ENCODE peak calls at places on chromosomes 16 and 17, in ten cellular contexts. One of them, this sample, is unnamed.

GRCh38 chr16:77993111-77993571 is 29.2 kb upstream of the CLEC3A start:
- DNase-seq in cardiac muscle cell: no peak
- DNase-seq in psoas muscle: no peak
- DNase-seq in CD4-positive, CD25-positive, alpha-beta regulatory T cell: no peak
- DNase-seq in body of pancreas: no peak
- DNase-seq in heart left ventricle: no peak
- DNase-seq in CD8-positive, alpha-beta T cell: no peak
- DNase-seq in ovary: no peak
- DNase-seq in neural progenitor cell: peak; percentile 21
- DNase-seq in neuronal stem cell: no peak
- DNase-seq in this sample: no peak

GRCh38 chr17:77235370-77236080 is 94.8 kb downstream of the SEC14L1 start:
- DNase-seq in cardiac muscle cell: no peak
- DNase-seq in psoas muscle: peak; percentile 68
- DNase-seq in CD4-positive, CD25-positive, alpha-beta regulatory T cell: peak; percentile 67
- DNase-seq in body of pancreas: peak; percentile 54
- DNase-seq in heart left ventricle: peak; percentile 73
- DNase-seq in CD8-positive, alpha-beta T cell: no peak
- DNase-seq in ovary: no peak
- DNase-seq in neural progenitor cell: no peak
- DNase-seq in neuronal stem cell: no peak
- DNase-seq in this sample: no peak

GRCh38 chr17:65783845-65784334 is 222.4 kb upstream of the AXIN2 start:
- DNase-seq in cardiac muscle cell: no peak
- DNase-seq in psoas muscle: no peak
- DNase-seq in CD4-positive, CD25-positive, alpha-beta regulatory T cell: no peak
- DNase-seq in body of pancreas: no peak
- DNase-seq in heart left ventricle: no peak
- DNase-seq in CD8-positive, alpha-beta T cell: no peak
- DNase-seq in ovary: no peak
- DNase-seq in neural progenitor cell: no peak
- DNase-seq in neuronal stem cell: no peak
- DNase-seq in this sample: no peak

GRCh38 chr16:83005653-83006160 is 378.9 kb downstream of the CDH13 start:
- DNase-seq in cardiac muscle cell: no peak
- DNase-seq in psoas muscle: no peak
- DNase-seq in CD4-positive, CD25-positive, alpha-beta regulatory T cell: no peak
- DNase-seq in body of pancreas: no peak
- DNase-seq in heart left ventricle: no peak
- DNase-seq in CD8-positive, alpha-beta T cell: no peak
- DNase-seq in ovary: no peak
- DNase-seq in neural progenitor cell: no peak
- DNase-seq in neuronal stem cell: no peak
- DNase-seq in this sample: no peak

GRCh38 chr17:73231363-73231762 is 30.3 kb downstream of the CPSF4L start:
- DNase-seq in cardiac muscle cell: peak; percentile 41
- DNase-seq in psoas muscle: no peak
- DNase-seq in CD4-positive, CD25-positive, alpha-beta regulatory T cell: no peak
- DNase-seq in body of pancreas: no peak
- DNase-seq in heart left ventricle: no peak
- DNase-seq in CD8-positive, alpha-beta T cell: no peak
- DNase-seq in ovary: peak; percentile 40
- DNase-seq in neural progenitor cell: no peak
- DNase-seq in neuronal stem cell: no peak
- DNase-seq in this sample: no peak

GRCh38 chr17:4968166-4968915 is 724 bp upstream of the SPAG7 start:
- DNase-seq in cardiac muscle cell: peak; percentile 34
- DNase-seq in psoas muscle: peak; percentile 65
- DNase-seq in CD4-positive, CD25-positive, alpha-beta regulatory T cell: peak; percentile 51
- DNase-seq in body of pancreas: no peak
- DNase-seq in heart left ventricle: peak; percentile 72
- DNase-seq in CD8-positive, alpha-beta T cell: no peak
- DNase-seq in ovary: no peak
- DNase-seq in neural progenitor cell: peak; percentile 90
- DNase-seq in neuronal stem cell: no peak
- DNase-seq in this sample: no peak

GRCh38 chr16:80640316-80640715 is 99.5 kb downstream of the DYNLRB2 start:
- DNase-seq in cardiac muscle cell: no peak
- DNase-seq in psoas muscle: no peak
- DNase-seq in CD4-positive, CD25-positive, alpha-beta regulatory T cell: no peak
- DNase-seq in body of pancreas: no peak
- DNase-seq in heart left ventricle: no peak
- DNase-seq in CD8-positive, alpha-beta T cell: no peak
- DNase-seq in ovary: no peak
- DNase-seq in neural progenitor cell: no peak
- DNase-seq in neuronal stem cell: no peak
- DNase-seq in this sample: no peak

GRCh38 chr17:39099686-39100293 is 51.6 kb downstream of the PLXDC1 start:
- DNase-seq in cardiac muscle cell: peak; percentile 39
- DNase-seq in psoas muscle: no peak
- DNase-seq in CD4-positive, CD25-positive, alpha-beta regulatory T cell: no peak
- DNase-seq in body of pancreas: peak; percentile 48
- DNase-seq in heart left ventricle: no peak
- DNase-seq in CD8-positive, alpha-beta T cell: no peak
- DNase-seq in ovary: peak; percentile 88
- DNase-seq in neural progenitor cell: no peak
- DNase-seq in neuronal stem cell: no peak
- DNase-seq in this sample: no peak

GRCh38 chr17:14068542-14069250 is 608 bp upstream of the COX10 start:
- DNase-seq in cardiac muscle cell: no peak
- DNase-seq in psoas muscle: no peak
- DNase-seq in CD4-positive, CD25-positive, alpha-beta regulatory T cell: no peak
- DNase-seq in body of pancreas: no peak
- DNase-seq in heart left ventricle: no peak
- DNase-seq in CD8-positive, alpha-beta T cell: no peak
- DNase-seq in ovary: no peak
- DNase-seq in neural progenitor cell: no peak
- DNase-seq in neuronal stem cell: no peak
- DNase-seq in this sample: no peak

GRCh38 chr16:6797223-6797622 is 535.4 kb upstream of the RBFOX1 start:
- DNase-seq in cardiac muscle cell: no peak
- DNase-seq in psoas muscle: no peak
- DNase-seq in CD4-positive, CD25-positive, alpha-beta regulatory T cell: no peak
- DNase-seq in body of pancreas: no peak
- DNase-seq in heart left ventricle: no peak
- DNase-seq in CD8-positive, alpha-beta T cell: no peak
- DNase-seq in ovary: no peak
- DNase-seq in neural progenitor cell: no peak
- DNase-seq in neuronal stem cell: no peak
- DNase-seq in this sample: no peak

DNA sequence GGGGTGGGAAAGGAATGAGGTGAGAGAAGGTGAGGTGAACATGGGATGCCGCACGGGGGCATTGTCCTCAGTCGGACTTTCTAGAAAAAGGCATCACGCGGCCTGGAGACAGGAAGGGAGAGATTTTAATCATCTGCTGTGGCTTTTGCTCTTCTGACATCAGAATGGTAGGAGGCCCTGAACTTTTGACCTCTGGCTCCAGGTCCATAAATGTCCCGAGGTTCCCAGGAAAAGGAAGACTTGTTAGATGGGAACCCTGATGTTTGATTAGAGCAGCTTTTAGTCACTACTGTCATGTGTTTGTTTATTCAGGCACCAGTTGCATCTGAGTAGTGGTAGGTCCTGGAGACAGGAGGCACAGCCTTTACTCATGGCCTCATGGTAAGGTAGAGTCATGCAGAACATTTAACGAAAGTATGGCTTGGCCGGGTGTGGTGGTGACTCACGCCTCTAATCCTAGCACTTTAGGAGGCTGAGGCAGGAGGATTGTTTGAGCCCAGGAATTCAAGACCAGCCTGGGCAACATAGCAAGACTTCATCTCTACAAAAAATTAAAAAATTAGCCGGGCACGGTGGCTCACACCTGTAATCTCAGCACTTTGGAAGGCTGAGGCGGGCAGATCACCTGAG is 203.1 kb downstream of the MSI2 start:
- DNase-seq in cardiac muscle cell: no peak
- DNase-seq in psoas muscle: no peak
- DNase-seq in CD4-positive, CD25-positive, alpha-beta regulatory T cell: peak; percentile 39
- DNase-seq in body of pancreas: no peak
- DNase-seq in heart left ventricle: no peak
- DNase-seq in CD8-positive, alpha-beta T cell: no peak
- DNase-seq in ovary: no peak
- DNase-seq in neural progenitor cell: no peak
- DNase-seq in neuronal stem cell: no peak
- DNase-seq in this sample: no peak
- H3K4me3 ChIP-seq in cardiac muscle cell: no peak overlapping the region
- H3K4me3 ChIP-seq in psoas muscle: no peak overlapping the region
- H3K4me3 ChIP-seq in CD4-positive, CD25-positive, alpha-beta regulatory T cell: peak overlapping the region; percentile 40
- H3K4me3 ChIP-seq in body of pancreas: no peak overlapping the region
- H3K4me3 ChIP-seq in heart left ventricle: no peak overlapping the region
- H3K4me3 ChIP-seq in CD8-positive, alpha-beta T cell: no peak overlapping the region
- H3K4me3 ChIP-seq in ovary: no peak overlapping the region
- H3K4me3 ChIP-seq in neural progenitor cell: no peak overlapping the region
- H3K4me3 ChIP-seq in neuronal stem cell: no peak overlapping the region
- H3K4me3 ChIP-seq in this sample: no peak overlapping the region

GRCh38 chr17:28133562-28133970 is 91.1 kb downstream of the NLK start:
- DNase-seq in cardiac muscle cell: no peak
- DNase-seq in psoas muscle: no peak
- DNase-seq in CD4-positive, CD25-positive, alpha-beta regulatory T cell: no peak
- DNase-seq in body of pancreas: no peak
- DNase-seq in heart left ventricle: no peak
- DNase-seq in CD8-positive, alpha-beta T cell: no peak
- DNase-seq in ovary: no peak
- DNase-seq in neural progenitor cell: no peak
- DNase-seq in neuronal stem cell: no peak
- DNase-seq in this sample: no peak
- H3K27ac ChIP-seq in cardiac muscle cell: no peak overlapping the region
- H3K27ac ChIP-seq in psoas muscle: no peak overlapping the region
- H3K27ac ChIP-seq in CD4-positive, CD25-positive, alpha-beta regulatory T cell: no peak overlapping the region
- H3K27ac ChIP-seq in body of pancreas: no peak overlapping the region
- H3K27ac ChIP-seq in heart left ventricle: no peak overlapping the region
- H3K27ac ChIP-seq in CD8-positive, alpha-beta T cell: no peak overlapping the region
- H3K27ac ChIP-seq in ovary: no peak overlapping the region
- H3K27ac ChIP-seq in neural progenitor cell: no peak overlapping the region
- H3K27ac ChIP-seq in neuronal stem cell: no peak overlapping the region
- H3K27ac ChIP-seq in this sample: no peak overlapping the region

GRCh38 chr16:3479654-3480216 is 15.6 kb downstream of the C16orf90 start:
- DNase-seq in cardiac muscle cell: no peak
- DNase-seq in psoas muscle: no peak
- DNase-seq in CD4-positive, CD25-positive, alpha-beta regulatory T cell: peak; percentile 56
- DNase-seq in body of pancreas: no peak
- DNase-seq in heart left ventricle: no peak
- DNase-seq in CD8-positive, alpha-beta T cell: no peak
- DNase-seq in ovary: no peak
- DNase-seq in neural progenitor cell: no peak
- DNase-seq in neuronal stem cell: no peak
- DNase-seq in this sample: no peak
- H3K36me3 ChIP-seq in cardiac muscle cell: peaks cover 12% of the 10 kb centered on the region
- H3K36me3 ChIP-seq in psoas muscle: peaks cover 58% of the 10 kb centered on the region
- H3K36me3 ChIP-seq in CD4-positive, CD25-positive, alpha-beta regulatory T cell: peaks cover 45% of the 10 kb centered on the region
- H3K36me3 ChIP-seq in body of pancreas: peaks cover 9% of the 10 kb centered on the region
- H3K36me3 ChIP-seq in heart left ventricle: peaks cover 57% of the 10 kb centered on the region
- H3K36me3 ChIP-seq in CD8-positive, alpha-beta T cell: peaks cover 38% of the 10 kb centered on the region
- H3K36me3 ChIP-seq in ovary: no peaks in the 10 kb centered on the region
- H3K36me3 ChIP-seq in neural progenitor cell: no peaks in the 10 kb centered on the region
- H3K36me3 ChIP-seq in neuronal stem cell: peaks cover 64% of the 10 kb centered on the region
- H3K36me3 ChIP-seq in this sample: peaks cover 59% of the 10 kb centered on the region

GRCh38 chr17:45427181-45427835 is 5.4 kb downstream of the ARHGAP27 start:
- DNase-seq in cardiac muscle cell: no peak
- DNase-seq in psoas muscle: peak; percentile 48
- DNase-seq in CD4-positive, CD25-positive, alpha-beta regulatory T cell: no peak
- DNase-seq in body of pancreas: no peak
- DNase-seq in heart left ventricle: no peak
- DNase-seq in CD8-positive, alpha-beta T cell: no peak
- DNase-seq in ovary: no peak
- DNase-seq in neural progenitor cell: no peak
- DNase-seq in neuronal stem cell: no peak
- DNase-seq in this sample: no peak

GRCh38 chr17:45426561-45426960 is 6.1 kb downstream of the ARHGAP27 start:
- DNase-seq in cardiac muscle cell: no peak
- DNase-seq in psoas muscle: no peak
- DNase-seq in CD4-positive, CD25-positive, alpha-beta regulatory T cell: no peak
- DNase-seq in body of pancreas: no peak
- DNase-seq in heart left ventricle: no peak
- DNase-seq in CD8-positive, alpha-beta T cell: no peak
- DNase-seq in ovary: no peak
- DNase-seq in neural progenitor cell: no peak
- DNase-seq in neuronal stem cell: no peak
- DNase-seq in this sample: peak; percentile 11

GRCh38 chr17:45429338-45430005 is 3.2 kb downstream of the ARHGAP27 start:
- DNase-seq in cardiac muscle cell: peak; percentile 60
- DNase-seq in psoas muscle: peak; percentile 48
- DNase-seq in CD4-positive, CD25-positive, alpha-beta regulatory T cell: no peak
- DNase-seq in body of pancreas: no peak
- DNase-seq in heart left ventricle: no peak
- DNase-seq in CD8-positive, alpha-beta T cell: no peak
- DNase-seq in ovary: no peak
- DNase-seq in neural progenitor cell: peak; percentile 69
- DNase-seq in neuronal stem cell: no peak
- DNase-seq in this sample: peak; percentile 54

GRCh38 chr17:45428954-45429337 is 3.7 kb downstream of the ARHGAP27 start:
- DNase-seq in cardiac muscle cell: no peak
- DNase-seq in psoas muscle: peak; percentile 39
- DNase-seq in CD4-positive, CD25-positive, alpha-beta regulatory T cell: no peak
- DNase-seq in body of pancreas: no peak
- DNase-seq in heart left ventricle: no peak
- DNase-seq in CD8-positive, alpha-beta T cell: no peak
- DNase-seq in ovary: no peak
- DNase-seq in neural progenitor cell: no peak
- DNase-seq in neuronal stem cell: no peak
- DNase-seq in this sample: no peak

DNA sequence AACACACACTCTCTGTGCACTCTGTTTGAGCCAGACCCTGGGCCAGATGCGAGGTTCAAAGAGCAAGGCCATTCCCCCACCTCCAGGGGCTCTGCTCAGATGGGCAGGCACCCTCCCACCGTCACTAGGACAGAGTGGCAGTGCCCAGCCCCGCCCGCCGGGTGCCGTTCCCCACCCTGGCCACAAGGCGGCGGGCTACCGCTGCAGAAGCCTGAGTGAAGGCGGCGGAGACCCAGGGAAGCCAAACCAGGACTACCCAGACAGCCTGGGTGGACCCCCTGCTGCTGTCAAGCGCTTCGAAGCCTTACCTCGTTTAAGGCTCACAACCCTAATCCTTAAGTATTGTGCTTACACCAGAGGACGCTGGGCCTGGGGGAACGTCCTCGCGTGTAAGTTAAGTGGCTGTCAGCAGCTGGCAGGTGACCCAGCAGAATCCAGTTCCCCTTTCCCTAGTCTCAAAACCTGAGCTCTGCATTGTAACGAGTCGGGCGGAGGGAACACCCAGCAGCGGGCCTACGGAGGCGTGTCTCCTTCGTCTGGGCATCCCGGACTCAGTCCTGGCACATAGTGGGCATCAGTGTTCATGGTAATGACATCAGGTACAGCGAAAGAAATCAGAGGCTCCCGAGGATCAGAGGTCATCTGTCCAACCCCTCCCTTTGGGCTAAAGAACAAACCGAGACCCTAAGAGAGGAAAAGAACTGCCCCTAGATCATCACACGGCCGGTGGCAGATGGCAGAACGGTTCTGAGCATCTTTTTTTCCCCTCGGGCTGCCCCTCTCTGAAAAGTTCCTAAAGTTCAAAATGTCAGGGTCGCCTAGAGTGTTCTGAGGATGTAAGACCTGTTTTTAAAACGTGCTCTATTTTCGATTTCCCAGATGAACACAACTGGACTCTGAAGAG is 4.4 kb downstream of the ARHGAP27 start:
- DNase-seq in cardiac muscle cell: peak; percentile 80
- DNase-seq in psoas muscle: peak; percentile 84
- DNase-seq in CD4-positive, CD25-positive, alpha-beta regulatory T cell: peak; percentile 80
- DNase-seq in body of pancreas: peak; percentile 72
- DNase-seq in heart left ventricle: peak; percentile 87
- DNase-seq in CD8-positive, alpha-beta T cell: peak; percentile 74
- DNase-seq in ovary: peak; percentile 74
- DNase-seq in neural progenitor cell: peak; percentile 87
- DNase-seq in neuronal stem cell: no peak
- DNase-seq in this sample: peak; percentile 83
- H3K4me3 ChIP-seq in cardiac muscle cell: no peak overlapping the region
- H3K4me3 ChIP-seq in psoas muscle: peak overlapping the region; percentile 2
- H3K4me3 ChIP-seq in CD4-positive, CD25-positive, alpha-beta regulatory T cell: peak overlapping the region; percentile 35
- H3K4me3 ChIP-seq in body of pancreas: no peak overlapping the region
- H3K4me3 ChIP-seq in heart left ventricle: peak overlapping the region; percentile 26
- H3K4me3 ChIP-seq in CD8-positive, alpha-beta T cell: no peak overlapping the region
- H3K4me3 ChIP-seq in ovary: no peak overlapping the region
- H3K4me3 ChIP-seq in neural progenitor cell: peak overlapping the region; percentile 20
- H3K4me3 ChIP-seq in neuronal stem cell: no peak overlapping the region
- H3K4me3 ChIP-seq in this sample: no peak overlapping the region